ENCODE peak calls at places on chromosomes 7 and 10, in four cellular contexts. T, P, C and S are unnamed samples. For H3K4me1 and H3K36me3, the result is how much of the 10 kb centered on the place peaks cover.

GRCh38 chr7:138023618-138024333 is 21.9 kb upstream of the CREB3L2 start:
- DNase-seq in C (no peak), T (no peak), P (no peak), S (no peak)

GRCh38 chr7:77649950-77650349 is 46.3 kb upstream of the RSBN1L start:
- DNase-seq in P (peak), C (peak), T (no peak), S (no peak)

GRCh38 chr10:74227697-74228424 is 76.8 kb downstream of the ADK start:
- DNase-seq in C (peak), P (peak), T (no peak), S (no peak)

GRCh38 chr10:28768227-28768626 is 90.9 kb downstream of the BAMBI start:
- DNase-seq in P (no peak), C (no peak), T (no peak), S (no peak)

GRCh38 chr7:11950281-11950680 is 118.3 kb upstream of the THSD7A start:
- DNase-seq in P (no peak), T (no peak), C (no peak), S (no peak)

GRCh38 chr10:51629969-51630617 is 69.3 kb downstream of the CSTF2T start:
- DNase-seq in C (no peak), P (peak), T (no peak), S (no peak)

GRCh38 chr7:22587322-22587721 is 87.3 kb upstream of the STEAP1B start:
- DNase-seq in P (no peak), C (peak), T (no peak), S (no peak)

GRCh38 chr10:119497243-119497642 is 45.3 kb downstream of the RGS10 start:
- DNase-seq in T (no peak), P (no peak), C (no peak), S (no peak)

GRCh38 chr7:33719059-33719581 is 186.2 kb upstream of the BMPER start:
- DNase-seq in T (no peak), C (no peak), P (peak), S (no peak)

GRCh38 chr7:157634401-157635147 is 297.8 kb downstream of the DNAJB6 start:
- DNase-seq in P (no peak), T (no peak), C (no peak), S (no peak)

GRCh38 chr7:137296551-137296950 is 47.0 kb downstream of the PTN start:
- DNase-seq in T (no peak), C (no peak), P (no peak), S (no peak)

GRCh38 chr7:44769381-44770209 is 20.9 kb downstream of the ZMIZ2 start:
- DNase-seq in P (peak), T (no peak), C (no peak), S (no peak)

GRCh38 chr7:158018971-158019645 is 568.5 kb downstream of the PTPRN2 start:
- DNase-seq in P (no peak), T (no peak), C (no peak), S (no peak)

GRCh38 chr10:123795846-123796590 is 95.6 kb downstream of the CPXM2 start:
- DNase-seq in P (no peak), T (no peak), C (no peak), S (no peak)

GRCh38 chr10:104300002-104300735 is 31.2 kb downstream of the GSTO2 start:
- DNase-seq in T (no peak), P (peak), C (peak), S (peak)

GRCh38 chr7:47659664-47660462 is 78.0 kb upstream of the TNS3 start:
- DNase-seq in P (no peak), C (no peak), T (no peak), S (no peak)

GRCh38 chr7:152588350-152588749 is 87.6 kb downstream of the XRCC2 start:
- DNase-seq in C (no peak), P (peak), T (no peak), S (no peak)

GRCh38 chr10:42975005-42975493 is 101.8 kb upstream of the RET start:
- DNase-seq in T (no peak), C (no peak), P (no peak), S (no peak)

GRCh38 chr10:86613096-86613495 is 41.3 kb upstream of the OPN4 start:
- DNase-seq in T (no peak), P (no peak), C (no peak), S (no peak)

GRCh38 chr10:85105614-85106013 is 777.2 kb downstream of the CCSER2 start:
- DNase-seq in C (no peak), T (no peak), P (no peak), S (no peak)

GRCh38 chr7:113086431-113086888 is at the start of gene GPR85:
- DNase-seq in C (peak), T (no peak), P (peak), S (peak)

GRCh38 chr10:32957341-32958084 is 517 bp downstream of the ITGB1 start:
- DNase-seq in P (no peak), T (peak), C (peak), S (peak)

GRCh38 chr10:34434119-34434594 is 380.9 kb downstream of the PARD3 start:
- DNase-seq in T (no peak), C (peak), P (peak), S (no peak)

GRCh38 chr7:1641661-1642260 is 28.3 kb upstream of the ELFN1 start:
- DNase-seq in P (no peak), T (no peak), C (no peak), S (no peak)

GRCh38 chr7:831596-832291 is 532 bp upstream of the SUN1 start:
- DNase-seq in C (peak), P (peak), T (no peak), S (peak)

GRCh38 chr7:93011351-93012294 is 106.2 kb downstream of the SAMD9 start:
- DNase-seq in P (peak), T (no peak), C (peak), S (no peak)

GRCh38 chr7:99665989-99666388 is 13.8 kb downstream of the CYP3A5 start:
- DNase-seq in T (no peak), P (no peak), C (no peak), S (no peak)

GRCh38 chr7:27774717-27775328 is 34.9 kb downstream of the TAX1BP1 start:
- DNase-seq in T (no peak), P (peak), C (peak), S (no peak)

GRCh38 chr7:135846339-135846738 is 97.7 kb upstream of the FAM180A start:
- DNase-seq in P (no peak), T (no peak), C (no peak), S (no peak)

GRCh38 chr10:44756235-44756634 is 154.9 kb upstream of the TMEM72 start:
- DNase-seq in T (no peak), P (peak), C (peak), S (no peak)

GRCh38 chr7:35399840-35400239 is 145.9 kb upstream of the TBX20 start:
- DNase-seq in P (no peak), T (no peak), C (no peak), S (no peak)

GRCh38 chr10:68647928-68648327 is 73.1 kb upstream of the CCAR1 start:
- DNase-seq in P (peak), T (no peak), C (no peak), S (no peak)

GRCh38 chr7:99005776-99006175 is 127.4 kb downstream of the TRRAP start:
- DNase-seq in T (no peak), P (no peak), C (no peak), S (no peak)

GRCh38 chr10:30432631-30433285 is 1.2 kb upstream of the MAP3K8 start:
- DNase-seq in C (no peak), P (no peak), T (no peak), S (peak)

GRCh38 chr10:45423976-45424499 is 50.0 kb downstream of the ALOX5 start:
- DNase-seq in P (no peak), T (no peak), C (no peak), S (no peak)

GRCh38 chr7:15561840-15562239 is at the start of gene AGMO:
- DNase-seq in T (peak), C (peak), P (no peak), S (peak)

GRCh38 chr7:109879429-109879828 is 1211.5 kb upstream of the LRRN3 start:
- DNase-seq in T (no peak), P (no peak), C (no peak), S (no peak)

GRCh38 chr10:62059424-62059913 is 158.0 kb downstream of the ARID5B start:
- DNase-seq in C (peak), T (no peak), P (no peak), S (no peak)
- H3K4me1 ChIP-seq in C (under half), T (under half), P (under half), S (under half)

GRCh38 chr7:130668258-130669050 is at the start of gene COPG2:
- DNase-seq in T (peak), P (peak), C (peak), S (peak)
- TF ChIP-seq POLR2A in T (peak), P (peak), C (peak), S (no peak)

DNA sequence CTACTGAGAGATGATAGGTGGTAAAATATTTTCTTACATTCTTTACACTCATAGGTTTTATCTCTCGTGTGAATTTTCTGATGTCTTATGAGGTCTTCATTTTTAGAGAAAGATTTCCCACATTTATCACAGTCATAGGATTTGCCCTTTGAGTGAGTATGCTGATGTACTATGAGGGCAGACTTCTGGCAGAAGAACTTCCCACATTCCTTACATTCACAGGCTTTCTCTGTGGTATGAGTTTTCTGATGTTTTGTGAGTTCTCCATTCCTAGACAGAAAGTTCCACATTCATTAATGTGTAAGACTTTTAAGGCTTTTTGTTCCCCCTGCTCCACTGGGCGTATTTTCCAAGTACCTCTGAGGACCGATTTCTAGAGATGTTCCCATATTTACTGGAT is 23.5 kb downstream of the ZNF25 start:
- DNase-seq in T (no peak), C (no peak), P (no peak), S (no peak)
- H3K36me3 ChIP-seq in T (under half), C (under half), P (under half), S (under half)

GRCh38 chr10:76040830-76041220 is 609.4 kb downstream of the LRMDA start:
- DNase-seq in C (no peak), P (no peak), T (no peak), S (no peak)

GRCh38 chr10:76037531-76037930 is 606.1 kb downstream of the LRMDA start:
- DNase-seq in T (no peak), C (no peak), P (no peak), S (no peak)

GRCh38 chr10:76038696-76039095 is 607.3 kb downstream of the LRMDA start:
- DNase-seq in C (no peak), T (no peak), P (no peak), S (no peak)

GRCh38 chr10:76036962-76037361 is 605.5 kb downstream of the LRMDA start:
- DNase-seq in T (no peak), C (no peak), P (no peak), S (no peak)

DNA sequence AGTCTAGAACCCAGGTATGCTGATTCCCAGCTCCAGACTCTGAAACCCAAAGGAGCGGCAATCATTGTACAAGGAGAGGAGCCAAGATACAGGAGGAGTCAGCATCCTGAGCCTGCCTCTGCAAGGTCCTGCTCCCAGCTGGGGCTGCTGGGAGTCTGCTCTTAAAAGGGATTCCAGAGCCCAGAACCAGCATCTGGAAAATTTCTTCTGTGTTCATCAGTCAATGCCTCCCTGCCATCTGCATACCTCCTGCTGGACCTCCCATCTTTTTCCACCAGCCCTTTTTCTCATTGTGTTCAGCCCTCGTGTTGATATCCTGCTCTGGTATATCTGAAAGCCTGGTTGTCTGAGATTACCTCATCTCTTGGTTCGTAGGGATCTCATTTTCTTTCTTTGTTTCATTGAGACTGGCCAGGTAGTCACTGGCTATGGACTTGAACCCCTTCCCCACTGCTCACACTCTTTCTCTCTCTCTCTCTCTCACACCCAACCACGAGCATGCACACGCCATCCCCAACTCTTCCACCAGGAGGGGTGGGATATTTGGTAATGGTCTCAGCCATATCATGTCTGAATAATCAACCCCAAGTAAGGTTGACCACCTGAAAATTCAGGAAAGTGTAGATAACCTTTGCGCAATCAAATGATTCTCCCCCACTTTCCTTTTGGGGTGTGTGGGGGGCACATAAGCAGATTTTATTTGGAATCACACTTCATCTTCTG is 608.8 kb downstream of the LRMDA start:
- DNase-seq in P (no peak), C (no peak), T (no peak), S (no peak)
- H3K4me1 ChIP-seq in P (under half), C (under half), T (under half), S (under half)

GRCh38 chr7:82760831-82761230 is 317.3 kb upstream of the CACNA2D1 start:
- DNase-seq in T (no peak), C (no peak), P (peak), S (no peak)

GRCh38 chr7:82760092-82760491 is 316.5 kb upstream of the CACNA2D1 start:
- DNase-seq in C (no peak), T (no peak), P (peak), S (no peak)

GRCh38 chr7:82762880-82763279 is 319.3 kb upstream of the CACNA2D1 start:
- DNase-seq in C (no peak), T (no peak), P (peak), S (no peak)
- TF ChIP-seq POLR2A in C (no peak), T (no peak), P (no peak), S (no peak)

GRCh38 chr10:133032231-133032630 is 55.5 kb upstream of the ADGRA1 start:
- DNase-seq in P (no peak), C (no peak), T (no peak), S (no peak)

GRCh38 chr10:133033742-133034048 is 54.0 kb upstream of the ADGRA1 start:
- DNase-seq in T (no peak), P (no peak), C (no peak), S (no peak)

GRCh38 chr10:133031541-133032125 is 56.1 kb upstream of the ADGRA1 start:
- DNase-seq in T (no peak), C (no peak), P (no peak), S (no peak)

GRCh38 chr10:133034092-133034491 is 53.6 kb upstream of the ADGRA1 start:
- DNase-seq in P (no peak), C (no peak), T (no peak), S (no peak)

DNA sequence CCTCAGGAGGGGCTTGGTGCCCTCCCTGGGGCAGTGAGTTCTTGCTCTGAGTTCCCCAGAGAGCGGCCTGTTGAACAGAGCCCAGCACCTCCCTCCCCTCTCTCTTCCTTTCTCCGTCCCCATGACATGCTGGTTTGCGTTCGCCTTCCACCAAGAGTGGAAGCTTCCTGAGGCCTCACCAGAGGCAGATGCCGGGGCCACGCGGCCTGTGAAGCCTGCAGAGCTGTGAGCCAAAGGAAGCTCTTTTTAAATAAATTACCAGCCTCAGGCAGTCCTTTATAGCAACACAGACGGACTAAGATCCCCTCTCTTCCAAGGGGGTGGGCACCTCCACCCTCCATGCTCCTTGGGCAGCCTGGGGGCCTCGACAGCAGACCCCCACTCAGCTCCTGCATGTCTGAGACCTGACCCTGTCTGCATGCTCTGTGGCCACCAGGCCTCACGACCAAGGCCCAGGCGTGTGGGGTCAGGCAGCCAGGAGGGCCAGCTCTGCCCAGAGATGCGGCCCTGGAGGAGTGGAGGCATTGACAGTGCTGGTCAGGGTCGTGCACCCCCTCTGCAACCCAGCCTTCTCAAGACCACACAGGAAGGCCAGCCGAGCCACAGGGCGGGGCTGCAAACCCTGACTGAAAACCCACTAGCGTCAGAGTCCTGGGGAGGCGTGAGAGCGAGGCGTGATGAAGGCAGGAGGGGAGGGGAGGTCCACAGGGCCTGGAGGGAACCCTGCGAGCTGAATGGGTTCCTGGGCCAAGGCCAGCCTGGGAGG is 54.6 kb upstream of the ADGRA1 start:
- DNase-seq in T (no peak), P (no peak), C (no peak), S (no peak)
- H3K36me3 ChIP-seq in T (under half), P (under half), C (under half), S (under half)